ENCODE peak calls at places on chromosomes 1 and 21, in seven cellular contexts. One of them, this sample, is unnamed.

GRCh38 chr1:91610102-91610501 is 109.5 kb downstream of the CDC7 start:
- DNase-seq in transverse colon: no peak
- DNase-seq in left ventricle myocardium inferior: no peak
- DNase-seq in kidney: no peak
- DNase-seq in mammary epithelial cell: no peak
- DNase-seq in tibial nerve: no peak
- DNase-seq in A549: no peak
- DNase-seq in this sample: no peak

GRCh38 chr1:64215576-64215975 is 12.2 kb downstream of the UBE2U start:
- DNase-seq in A549: no peak
- DNase-seq in tibial nerve: no peak
- DNase-seq in mammary epithelial cell: no peak
- DNase-seq in left ventricle myocardium inferior: no peak
- DNase-seq in kidney: no peak
- DNase-seq in transverse colon: no peak
- DNase-seq in this sample: no peak

GRCh38 chr1:205369621-205370230 is 13.0 kb upstream of the KLHDC8A start:
- DNase-seq in tibial nerve: no peak
- DNase-seq in A549: no peak
- DNase-seq in mammary epithelial cell: no peak
- DNase-seq in kidney: no peak
- DNase-seq in left ventricle myocardium inferior: no peak
- DNase-seq in transverse colon: no peak
- DNase-seq in this sample: no peak

GRCh38 chr1:204991342-204991844 is 51.6 kb upstream of the CNTN2 start:
- DNase-seq in left ventricle myocardium inferior: no peak
- DNase-seq in A549: no peak
- DNase-seq in kidney: no peak
- DNase-seq in transverse colon: no peak
- DNase-seq in mammary epithelial cell: no peak
- DNase-seq in tibial nerve: no peak
- DNase-seq in this sample: no peak

GRCh38 chr1:116724765-116725375 is 29.4 kb upstream of the CD2 start:
- DNase-seq in kidney: no peak
- DNase-seq in transverse colon: peak; percentile 75
- DNase-seq in A549: peak; percentile 27
- DNase-seq in tibial nerve: peak; percentile 40
- DNase-seq in mammary epithelial cell: peak; percentile 52
- DNase-seq in left ventricle myocardium inferior: no peak
- DNase-seq in this sample: peak; percentile 83

GRCh38 chr1:24825174-24825573 is 79.9 kb downstream of the CLIC4 start:
- DNase-seq in mammary epithelial cell: no peak
- DNase-seq in transverse colon: no peak
- DNase-seq in tibial nerve: no peak
- DNase-seq in left ventricle myocardium inferior: no peak
- DNase-seq in kidney: no peak
- DNase-seq in A549: no peak
- DNase-seq in this sample: no peak

GRCh38 chr1:54477153-54477561 is 70.9 kb upstream of the ACOT11 start:
- DNase-seq in transverse colon: no peak
- DNase-seq in tibial nerve: no peak
- DNase-seq in kidney: no peak
- DNase-seq in mammary epithelial cell: no peak
- DNase-seq in left ventricle myocardium inferior: no peak
- DNase-seq in A549: no peak
- DNase-seq in this sample: no peak

GRCh38 chr1:39501666-39502065 is 10.2 kb downstream of the BMP8A start:
- DNase-seq in mammary epithelial cell: peak; percentile 62
- DNase-seq in transverse colon: no peak
- DNase-seq in left ventricle myocardium inferior: no peak
- DNase-seq in tibial nerve: no peak
- DNase-seq in kidney: no peak
- DNase-seq in A549: no peak
- DNase-seq in this sample: no peak

GRCh38 chr1:90133133-90133532 is 138.2 kb downstream of the ZNF326 start:
- DNase-seq in kidney: no peak
- DNase-seq in tibial nerve: peak; percentile 38
- DNase-seq in A549: no peak
- DNase-seq in mammary epithelial cell: peak; percentile 63
- DNase-seq in transverse colon: peak; percentile 23
- DNase-seq in left ventricle myocardium inferior: no peak
- DNase-seq in this sample: peak; percentile 13

GRCh38 chr1:56034222-56034621 is 545.1 kb downstream of the PLPP3 start:
- DNase-seq in tibial nerve: no peak
- DNase-seq in A549: no peak
- DNase-seq in kidney: no peak
- DNase-seq in transverse colon: no peak
- DNase-seq in mammary epithelial cell: no peak
- DNase-seq in left ventricle myocardium inferior: no peak
- DNase-seq in this sample: no peak

GRCh38 chr1:63261736-63262142 is 60.6 kb upstream of the FOXD3 start:
- DNase-seq in transverse colon: no peak
- DNase-seq in A549: no peak
- DNase-seq in mammary epithelial cell: peak; percentile 24
- DNase-seq in kidney: no peak
- DNase-seq in left ventricle myocardium inferior: no peak
- DNase-seq in tibial nerve: no peak
- DNase-seq in this sample: no peak

GRCh38 chr1:78142731-78143130 is 97.0 kb downstream of the GIPC2 start:
- DNase-seq in A549: no peak
- DNase-seq in left ventricle myocardium inferior: no peak
- DNase-seq in transverse colon: no peak
- DNase-seq in kidney: no peak
- DNase-seq in tibial nerve: no peak
- DNase-seq in mammary epithelial cell: no peak
- DNase-seq in this sample: no peak

GRCh38 chr1:65429806-65430205 is 9.3 kb downstream of the LEPR start:
- DNase-seq in tibial nerve: no peak
- DNase-seq in A549: peak; percentile 55
- DNase-seq in mammary epithelial cell: peak; percentile 77
- DNase-seq in kidney: no peak
- DNase-seq in left ventricle myocardium inferior: no peak
- DNase-seq in transverse colon: no peak
- DNase-seq in this sample: no peak

GRCh38 chr1:37479255-37480124 is 5.1 kb downstream of the ZC3H12A start:
- DNase-seq in A549: peak; percentile 81
- DNase-seq in transverse colon: peak; percentile 97
- DNase-seq in left ventricle myocardium inferior: peak; percentile 71
- DNase-seq in mammary epithelial cell: peak; percentile 99
- DNase-seq in tibial nerve: peak; percentile 77
- DNase-seq in kidney: peak; percentile 98
- DNase-seq in this sample: no peak

GRCh38 chr1:205626216-205626615 is 5.6 kb downstream of the ELK4 start:
- DNase-seq in transverse colon: no peak
- DNase-seq in tibial nerve: no peak
- DNase-seq in left ventricle myocardium inferior: no peak
- DNase-seq in mammary epithelial cell: no peak
- DNase-seq in A549: no peak
- DNase-seq in kidney: no peak
- DNase-seq in this sample: no peak

GRCh38 chr1:95703046-95703445 is 469.0 kb downstream of the RWDD3 start:
- DNase-seq in A549: no peak
- DNase-seq in left ventricle myocardium inferior: no peak
- DNase-seq in mammary epithelial cell: no peak
- DNase-seq in tibial nerve: no peak
- DNase-seq in transverse colon: no peak
- DNase-seq in kidney: no peak
- DNase-seq in this sample: no peak

GRCh38 chr21:44333701-44334636 is 5.2 kb downstream of the CFAP410 start:
- DNase-seq in transverse colon: no peak
- DNase-seq in tibial nerve: no peak
- DNase-seq in A549: no peak
- DNase-seq in left ventricle myocardium inferior: no peak
- DNase-seq in mammary epithelial cell: peak; percentile 34
- DNase-seq in kidney: no peak
- DNase-seq in this sample: no peak

GRCh38 chr1:19505694-19506457 is 20.5 kb upstream of the CAPZB start:
- DNase-seq in mammary epithelial cell: no peak
- DNase-seq in left ventricle myocardium inferior: peak; percentile 34
- DNase-seq in kidney: peak; percentile 79
- DNase-seq in tibial nerve: peak; percentile 40
- DNase-seq in transverse colon: no peak
- DNase-seq in A549: no peak
- DNase-seq in this sample: no peak

GRCh38 chr21:36254106-36254941 is 65.7 kb upstream of the MORC3 start:
- DNase-seq in kidney: no peak
- DNase-seq in A549: no peak
- DNase-seq in tibial nerve: no peak
- DNase-seq in mammary epithelial cell: no peak
- DNase-seq in transverse colon: no peak
- DNase-seq in left ventricle myocardium inferior: no peak
- DNase-seq in this sample: no peak

GRCh38 chr1:99264201-99265021 is at the start of gene PLPPR4:
- DNase-seq in kidney: peak; percentile 71
- DNase-seq in A549: no peak
- DNase-seq in mammary epithelial cell: peak; percentile 4
- DNase-seq in transverse colon: peak; percentile 12
- DNase-seq in left ventricle myocardium inferior: peak; percentile 39
- DNase-seq in tibial nerve: peak; percentile 8
- DNase-seq in this sample: peak; percentile 80

GRCh38 chr1:67923074-67923473 is 89.8 kb upstream of the GNG12 start:
- DNase-seq in transverse colon: no peak
- DNase-seq in kidney: no peak
- DNase-seq in A549: no peak
- DNase-seq in tibial nerve: no peak
- DNase-seq in mammary epithelial cell: no peak
- DNase-seq in left ventricle myocardium inferior: no peak
- DNase-seq in this sample: no peak

GRCh38 chr1:96306809-96307208 is 414.8 kb upstream of the PTBP2 start:
- DNase-seq in kidney: no peak
- DNase-seq in left ventricle myocardium inferior: no peak
- DNase-seq in transverse colon: no peak
- DNase-seq in mammary epithelial cell: peak; percentile 69
- DNase-seq in A549: no peak
- DNase-seq in tibial nerve: no peak
- DNase-seq in this sample: no peak

GRCh38 chr1:235999259-235999925 is 65.5 kb downstream of the NID1 start:
- DNase-seq in kidney: no peak
- DNase-seq in mammary epithelial cell: peak; percentile 97
- DNase-seq in transverse colon: no peak
- DNase-seq in A549: peak; percentile 36
- DNase-seq in left ventricle myocardium inferior: no peak
- DNase-seq in tibial nerve: no peak
- DNase-seq in this sample: no peak

GRCh38 chr1:201172336-201172735 is 18.1 kb upstream of the TMEM9 start:
- DNase-seq in transverse colon: no peak
- DNase-seq in A549: no peak
- DNase-seq in left ventricle myocardium inferior: no peak
- DNase-seq in mammary epithelial cell: no peak
- DNase-seq in tibial nerve: no peak
- DNase-seq in kidney: no peak
- DNase-seq in this sample: no peak

GRCh38 chr1:225318706-225319575 is 108.9 kb downstream of the LBR start:
- DNase-seq in kidney: no peak
- DNase-seq in transverse colon: peak; percentile 13
- DNase-seq in tibial nerve: peak; percentile 41
- DNase-seq in left ventricle myocardium inferior: no peak
- DNase-seq in A549: peak; percentile 66
- DNase-seq in mammary epithelial cell: peak; percentile 36
- DNase-seq in this sample: peak; percentile 65

GRCh38 chr1:169484107-169484506 is 1.6 kb downstream of the SLC19A2 start:
- DNase-seq in left ventricle myocardium inferior: no peak
- DNase-seq in tibial nerve: no peak
- DNase-seq in A549: no peak
- DNase-seq in transverse colon: no peak
- DNase-seq in kidney: no peak
- DNase-seq in mammary epithelial cell: peak; percentile 6
- DNase-seq in this sample: no peak
- H3K4me1 ChIP-seq in left ventricle myocardium inferior: peaks cover 85% of the 10 kb centered on the region
- H3K4me1 ChIP-seq in tibial nerve: no peaks in the 10 kb centered on the region
- H3K4me1 ChIP-seq in A549: peaks cover 18% of the 10 kb centered on the region
- H3K4me1 ChIP-seq in transverse colon: peaks cover 26% of the 10 kb centered on the region
- H3K4me1 ChIP-seq in kidney: peaks cover 5% of the 10 kb centered on the region
- H3K4me1 ChIP-seq in mammary epithelial cell: peaks cover 26% of the 10 kb centered on the region
- H3K4me1 ChIP-seq in this sample: peaks cover 46% of the 10 kb centered on the region

GRCh38 chr1:2822621-2823145 is 21.2 kb upstream of the TTC34 start:
- DNase-seq in transverse colon: no peak
- DNase-seq in mammary epithelial cell: no peak
- DNase-seq in A549: no peak
- DNase-seq in left ventricle myocardium inferior: no peak
- DNase-seq in tibial nerve: no peak
- DNase-seq in kidney: peak; percentile 49
- DNase-seq in this sample: no peak
- H3K9me3 ChIP-seq in transverse colon: no peaks in the 10 kb centered on the region
- H3K9me3 ChIP-seq in mammary epithelial cell: peaks cover 56% of the 10 kb centered on the region
- H3K9me3 ChIP-seq in A549: no peaks in the 10 kb centered on the region
- H3K9me3 ChIP-seq in left ventricle myocardium inferior: peaks cover 10% of the 10 kb centered on the region
- H3K9me3 ChIP-seq in tibial nerve: peaks cover 14% of the 10 kb centered on the region
- H3K9me3 ChIP-seq in kidney: peaks cover 1% of the 10 kb centered on the region
- H3K9me3 ChIP-seq in this sample: no peaks in the 10 kb centered on the region

GRCh38 chr1:175188936-175189335 is 3.6 kb downstream of the KIAA0040 start:
- DNase-seq in mammary epithelial cell: no peak
- DNase-seq in left ventricle myocardium inferior: no peak
- DNase-seq in A549: no peak
- DNase-seq in kidney: no peak
- DNase-seq in transverse colon: peak; percentile 52
- DNase-seq in tibial nerve: no peak
- DNase-seq in this sample: no peak
- H3K4me3 ChIP-seq in mammary epithelial cell: no peak overlapping the region
- H3K4me3 ChIP-seq in left ventricle myocardium inferior: peak overlapping the region; percentile 84
- H3K4me3 ChIP-seq in A549: no peak overlapping the region
- H3K4me3 ChIP-seq in kidney: no peak overlapping the region
- H3K4me3 ChIP-seq in transverse colon: no peak overlapping the region
- H3K4me3 ChIP-seq in tibial nerve: no peak overlapping the region
- H3K4me3 ChIP-seq in this sample: no peak overlapping the region

DNA sequence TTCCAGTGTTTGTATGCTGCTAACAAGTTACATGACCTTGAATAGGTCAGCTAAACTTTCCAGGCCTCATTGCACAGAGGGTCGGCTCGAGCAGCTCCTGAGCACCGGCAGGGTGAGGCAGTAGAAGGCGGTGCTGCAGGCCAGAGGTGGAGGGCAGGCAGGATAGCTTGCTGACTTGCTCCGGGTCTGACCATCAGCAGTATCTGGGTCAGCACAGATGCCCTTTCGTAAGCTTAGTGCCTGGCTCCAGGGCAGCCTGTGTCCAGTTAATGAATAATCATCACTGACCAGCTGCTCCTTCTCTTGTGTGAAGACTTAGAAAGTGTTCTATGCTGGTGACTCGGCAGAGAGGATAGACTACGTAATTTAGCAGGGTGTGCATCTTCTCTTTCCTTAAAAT is 6.9 kb downstream of the MAPKAPK2 start:
- DNase-seq in A549: no peak
- DNase-seq in tibial nerve: no peak
- DNase-seq in mammary epithelial cell: no peak
- DNase-seq in transverse colon: no peak
- DNase-seq in left ventricle myocardium inferior: no peak
- DNase-seq in kidney: peak; percentile 81
- DNase-seq in this sample: no peak
- H3K4me1 ChIP-seq in A549: peaks cover 82% of the 10 kb centered on the region
- H3K4me1 ChIP-seq in tibial nerve: no peaks in the 10 kb centered on the region
- H3K4me1 ChIP-seq in mammary epithelial cell: peaks cover 34% of the 10 kb centered on the region
- H3K4me1 ChIP-seq in transverse colon: peaks cover 68% of the 10 kb centered on the region
- H3K4me1 ChIP-seq in left ventricle myocardium inferior: peaks cover 100% of the 10 kb centered on the region
- H3K4me1 ChIP-seq in kidney: peaks cover 80% of the 10 kb centered on the region
- H3K4me1 ChIP-seq in this sample: peaks cover 17% of the 10 kb centered on the region

GRCh38 chr1:69441496-69441895 is 126.2 kb upstream of the LRRC7 start:
- DNase-seq in A549: no peak
- DNase-seq in kidney: no peak
- DNase-seq in left ventricle myocardium inferior: no peak
- DNase-seq in tibial nerve: no peak
- DNase-seq in transverse colon: no peak
- DNase-seq in mammary epithelial cell: peak; percentile 45
- DNase-seq in this sample: no peak
- H3K9me3 ChIP-seq in A549: no peaks in the 10 kb centered on the region
- H3K9me3 ChIP-seq in kidney: no peaks in the 10 kb centered on the region
- H3K9me3 ChIP-seq in left ventricle myocardium inferior: no peaks in the 10 kb centered on the region
- H3K9me3 ChIP-seq in tibial nerve: no peaks in the 10 kb centered on the region
- H3K9me3 ChIP-seq in transverse colon: no peaks in the 10 kb centered on the region
- H3K9me3 ChIP-seq in mammary epithelial cell: no peaks in the 10 kb centered on the region
- H3K9me3 ChIP-seq in this sample: no peaks in the 10 kb centered on the region